ENCODE peak calls at places on chromosomes 12 and 14, in eight cellular contexts. G is MM.1S, Y is hepatocyte, V is heart left ventricle, T is neural crest cell, H is K562, C is epithelial cell of esophagus, L is dorsolateral prefrontal cortex. I is an unnamed sample.

GRCh38 chr14:91144425-91145145 is 30.7 kb downstream of the DGLUCY start:
- DNase-seq in Y (no peak), T (no peak), L (no peak), H (no peak), V (no peak), G (no peak), C (peak), I (no peak)

GRCh38 chr14:99260652-99261551 is 11.1 kb downstream of the BCL11B start:
- DNase-seq in T (no peak), V (no peak), G (no peak), H (no peak), C (no peak), L (no peak), Y (no peak), I (no peak)

GRCh38 chr14:28896337-28896736 is 129.8 kb downstream of the FOXG1 start:
- DNase-seq in L (no peak), V (no peak), G (no peak), H (no peak), T (no peak), C (no peak), Y (no peak), I (no peak)

GRCh38 chr12:87953257-87953860 is 75.8 kb downstream of the C12orf50 start:
- DNase-seq in T (peak), C (peak), L (no peak), G (peak), H (no peak), V (no peak), Y (peak), I (peak)

GRCh38 chr12:19597304-19598066 is 158.2 kb downstream of the AEBP2 start:
- DNase-seq in C (no peak), T (no peak), V (no peak), G (no peak), H (no peak), Y (no peak), L (no peak), I (no peak)

GRCh38 chr14:104777808-104778249 is 17.7 kb downstream of the AKT1 start:
- DNase-seq in V (no peak), L (no peak), T (no peak), H (no peak), Y (no peak), G (no peak), C (no peak), I (no peak)

GRCh38 chr12:123442774-123443173 is 6.3 kb upstream of the RILPL2 start:
- DNase-seq in G (no peak), C (no peak), Y (no peak), L (no peak), H (no peak), T (no peak), V (no peak), I (no peak)

GRCh38 chr14:98138666-98139065 is 1133.3 kb downstream of the BCL11B start:
- DNase-seq in Y (peak), H (peak), V (no peak), C (peak), L (no peak), T (peak), G (peak), I (no peak)

GRCh38 chr12:121872546-121873223 is 14.0 kb upstream of the HPD start:
- DNase-seq in V (no peak), L (peak), H (peak), C (peak), G (no peak), Y (peak), T (no peak), I (peak)

GRCh38 chr14:32560213-32560857 is 231.2 kb downstream of the AKAP6 start:
- DNase-seq in C (peak), G (peak), V (peak), T (peak), Y (peak), H (peak), L (peak), I (peak)

GRCh38 chr12:13652105-13652504 is 329.3 kb downstream of the GRIN2B start:
- DNase-seq in C (no peak), H (no peak), Y (no peak), L (no peak), T (no peak), G (no peak), V (no peak), I (no peak)

GRCh38 chr12:93427779-93428564 is 13.8 kb downstream of the UBE2N start:
- DNase-seq in G (no peak), Y (no peak), C (peak), V (no peak), H (no peak), L (no peak), T (no peak), I (no peak)

GRCh38 chr12:11630046-11630706 is 19.3 kb upstream of the ETV6 start:
- DNase-seq in H (no peak), Y (no peak), V (no peak), C (no peak), G (no peak), T (no peak), L (no peak), I (no peak)

GRCh38 chr12:2668816-2669215 is 126.0 kb upstream of the FKBP4 start:
- DNase-seq in L (no peak), H (no peak), V (no peak), G (no peak), C (no peak), Y (no peak), T (no peak), I (no peak)

GRCh38 chr12:95205685-95206084 is 11.6 kb downstream of the FGD6 start:
- DNase-seq in H (no peak), T (peak), L (no peak), Y (peak), G (peak), V (no peak), C (peak), I (peak)

GRCh38 chr14:80315681-80316080 is 104.4 kb upstream of the DIO2 start:
- DNase-seq in V (no peak), H (no peak), C (no peak), L (no peak), Y (no peak), G (no peak), T (no peak), I (no peak)

DNA sequence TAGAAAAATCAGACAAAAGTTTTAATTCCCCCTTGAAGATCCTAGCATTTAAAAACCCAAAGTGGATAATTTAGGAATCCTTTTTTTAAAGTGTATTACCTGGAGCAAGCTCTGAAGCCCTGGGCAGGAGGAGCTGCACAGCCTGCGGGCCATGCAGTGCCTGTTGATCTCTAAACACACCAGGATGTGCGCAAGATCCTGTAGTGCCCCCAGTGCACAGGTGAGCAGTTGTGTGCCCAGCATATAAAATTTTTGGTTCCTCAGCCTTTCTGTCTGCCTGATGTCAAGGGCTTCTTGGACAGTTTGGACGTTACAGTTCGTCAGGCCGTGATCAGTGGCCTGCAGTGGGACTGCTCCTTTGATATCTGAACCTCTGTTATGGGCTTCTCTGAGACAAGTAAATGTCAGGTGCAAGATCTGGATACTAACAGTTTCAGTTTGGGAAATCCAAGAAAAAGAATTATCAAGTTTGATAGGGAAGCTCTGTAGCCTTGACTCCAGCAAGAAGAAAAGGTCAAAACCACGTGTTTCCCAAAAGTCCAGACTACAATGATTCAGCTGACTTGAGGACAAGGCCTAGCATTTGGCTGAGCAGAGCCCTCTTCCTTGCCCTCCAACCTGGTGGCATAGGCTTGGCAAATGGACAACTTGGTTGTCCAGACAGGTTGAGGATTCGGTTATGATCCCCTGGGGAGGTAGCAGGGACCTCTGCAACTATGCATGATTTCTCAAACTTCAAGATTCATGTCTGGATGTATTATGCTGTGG is 1.0 kb downstream of the ATXN7L3B start:
- DNase-seq in C (no peak), V (no peak), Y (peak), G (peak), H (peak), L (no peak), T (no peak), I (peak)
- TF ChIP-seq CTCF in C (no peak), V (no peak), Y (no peak), G (peak), H (no peak), L (no peak), T (no peak), I (no peak)

GRCh38 chr12:131033486-131033885 is 79.8 kb downstream of the ADGRD1 start:
- DNase-seq in H (no peak), V (no peak), T (no peak), C (no peak), Y (no peak), G (no peak), L (no peak), I (no peak)

GRCh38 chr12:131033886-131034482 is 80.3 kb downstream of the ADGRD1 start:
- DNase-seq in T (no peak), H (no peak), L (no peak), G (no peak), Y (no peak), V (no peak), C (no peak), I (no peak)

GRCh38 chr12:131035268-131035681 is 81.6 kb downstream of the ADGRD1 start:
- DNase-seq in T (no peak), L (no peak), Y (no peak), G (no peak), C (peak), V (no peak), H (no peak), I (no peak)

GRCh38 chr12:131038159-131038558 is 84.5 kb downstream of the ADGRD1 start:
- DNase-seq in H (no peak), G (no peak), V (no peak), C (no peak), L (no peak), T (no peak), Y (no peak), I (no peak)

DNA sequence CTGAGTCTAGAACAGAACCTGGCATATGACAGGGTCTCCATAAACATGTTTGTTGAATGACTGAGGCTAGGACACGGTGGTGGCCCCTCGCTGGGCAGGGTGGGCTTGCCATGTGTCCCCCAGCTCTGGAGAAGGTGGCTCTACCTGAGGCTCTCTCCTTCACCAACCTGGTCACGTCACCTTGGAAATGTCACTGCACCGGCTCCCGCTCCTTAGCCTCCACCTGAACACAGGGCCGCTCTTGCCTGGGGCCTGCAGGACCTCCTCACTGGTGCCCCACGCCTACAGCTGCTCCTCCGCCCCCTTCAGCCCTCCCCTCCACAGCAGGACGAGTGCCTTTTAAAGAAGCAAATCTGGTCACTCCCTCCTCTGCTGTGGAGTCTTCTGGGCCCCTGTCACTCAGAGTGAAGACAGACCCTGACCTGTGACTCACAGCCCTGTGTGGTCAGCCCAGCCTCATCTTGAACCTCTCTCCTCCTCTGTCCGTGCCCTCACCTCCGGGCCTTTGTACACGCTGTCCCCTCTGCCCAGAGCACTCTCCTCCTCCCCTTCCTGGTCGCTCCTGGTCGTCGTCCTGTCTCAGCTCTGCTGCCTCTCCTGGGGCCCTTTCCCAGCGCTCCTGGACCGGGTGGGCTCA is 81.0 kb downstream of the ADGRD1 start:
- DNase-seq in L (no peak), H (no peak), Y (no peak), V (no peak), G (no peak), T (no peak), C (no peak), I (no peak)
- TF ChIP-seq CTCF in L (no peak), H (no peak), Y (no peak), V (no peak), G (no peak), T (no peak), C (no peak), I (no peak)

GRCh38 chr14:49550284-49551184 is 35.6 kb downstream of the RPS29 start:
- DNase-seq in G (no peak), C (peak), V (no peak), T (no peak), L (no peak), H (no peak), Y (no peak), I (peak)
- TF ChIP-seq CTCF in G (no peak), C (peak), V (peak), T (peak), L (peak), H (no peak), Y (peak), I (peak)

GRCh38 chr14:50381823-50382287 is 14.8 kb downstream of the CDKL1 start:
- DNase-seq in V (no peak), L (no peak), Y (no peak), C (no peak), T (no peak), G (no peak), H (no peak), I (no peak)
- TF ChIP-seq CTCF in V (no peak), L (no peak), Y (no peak), C (no peak), T (no peak), G (no peak), H (no peak), I (no peak)

GRCh38 chr14:36204674-36205073 is 28.2 kb upstream of the PTCSC3 start:
- DNase-seq in V (no peak), Y (no peak), L (no peak), H (no peak), G (no peak), T (no peak), C (no peak), I (no peak)
- TF ChIP-seq CTCF in V (no peak), Y (no peak), L (no peak), H (no peak), G (no peak), T (no peak), C (no peak), I (no peak)

GRCh38 chr12:31015215-31015614 is 58.4 kb upstream of the DDX11 start:
- DNase-seq in L (no peak), V (no peak), H (no peak), Y (no peak), T (no peak), G (no peak), C (no peak), I (no peak)

GRCh38 chr12:31009976-31010375 is 63.7 kb upstream of the DDX11 start:
- DNase-seq in T (no peak), G (no peak), L (no peak), Y (no peak), V (no peak), C (no peak), H (no peak), I (no peak)

GRCh38 chr12:31008961-31009840 is 64.5 kb upstream of the DDX11 start:
- DNase-seq in H (no peak), L (no peak), V (no peak), T (no peak), Y (no peak), G (no peak), C (no peak), I (no peak)

GRCh38 chr12:31011336-31011735 is 62.3 kb upstream of the DDX11 start:
- DNase-seq in V (no peak), T (no peak), L (no peak), C (no peak), Y (no peak), H (no peak), G (no peak), I (no peak)

DNA sequence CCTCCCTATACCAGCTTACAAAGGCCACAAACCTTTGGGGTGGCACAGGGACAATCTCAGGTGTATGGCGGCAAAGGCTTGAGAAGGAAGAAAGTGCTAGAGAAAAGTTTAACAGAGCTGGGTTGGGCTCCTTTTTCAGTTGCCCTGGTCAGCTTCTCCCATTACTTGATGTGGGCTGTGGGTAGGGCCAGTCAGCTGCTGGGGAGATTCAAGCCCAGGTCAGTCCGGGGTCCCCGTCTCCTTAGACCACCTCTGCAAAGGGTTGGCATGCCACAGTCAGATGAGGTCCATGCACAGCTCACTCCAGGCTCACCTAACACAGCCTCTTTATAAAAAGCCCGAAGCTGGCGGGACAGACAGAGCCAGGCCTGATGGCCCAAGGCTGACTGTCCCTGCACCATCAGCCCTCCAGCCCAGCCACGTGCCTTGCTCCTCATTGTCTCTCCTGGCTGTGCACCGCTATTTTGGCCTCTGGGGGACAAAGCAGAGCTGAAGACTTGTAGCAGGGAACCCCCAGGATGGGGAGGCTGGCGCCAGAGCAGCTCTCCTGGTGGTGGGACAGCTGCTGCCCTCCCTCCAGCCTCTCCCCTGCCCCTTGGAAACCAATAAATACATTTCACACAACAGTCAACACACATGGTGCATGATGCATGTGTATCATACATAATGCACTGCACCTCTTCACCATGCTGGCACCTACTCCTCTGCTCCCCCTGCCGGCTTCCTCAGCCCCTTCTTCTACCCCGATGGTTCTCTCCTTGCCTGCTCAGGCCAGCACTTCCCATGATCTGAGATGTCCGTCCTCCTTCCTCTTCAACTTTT is 61.7 kb upstream of the DDX11 start:
- DNase-seq in V (no peak), Y (no peak), G (no peak), C (no peak), L (no peak), T (no peak), H (no peak), I (no peak)
- TF ChIP-seq CTCF in V (no peak), Y (peak), G (peak), C (peak), L (no peak), T (peak), H (peak), I (no peak)

DNA sequence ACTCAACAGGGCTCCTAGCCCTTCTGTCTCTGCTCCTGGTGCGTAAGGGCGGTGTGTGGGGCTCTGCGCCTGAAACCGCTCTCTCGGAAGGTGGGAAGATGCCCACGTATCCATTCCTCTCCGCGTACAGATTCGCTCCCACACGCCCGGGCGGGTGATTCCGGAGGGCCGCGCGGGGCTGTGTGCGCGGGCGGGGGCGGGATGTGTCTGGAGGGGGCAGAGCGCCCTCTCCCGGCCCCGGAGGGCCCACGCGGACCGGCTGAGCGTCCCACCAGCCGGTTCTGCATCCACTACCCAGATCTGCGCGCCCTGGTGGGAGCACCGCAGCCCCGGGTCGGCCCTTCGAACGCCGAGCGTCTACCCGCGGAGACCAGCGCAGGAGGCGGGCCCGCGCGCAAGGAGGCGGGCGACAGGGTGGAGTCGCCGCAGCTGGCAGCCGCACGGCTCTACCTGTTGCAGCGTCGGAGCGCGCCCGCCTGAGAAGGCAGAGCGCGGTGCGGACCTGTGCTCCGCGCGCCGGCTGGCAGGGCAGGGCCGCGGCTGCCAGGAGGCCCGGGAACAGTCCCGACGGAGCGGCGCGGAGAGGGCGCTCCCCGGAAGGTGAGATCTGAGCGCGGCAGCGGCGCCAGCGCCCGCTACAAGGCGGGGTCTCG is 1.4 kb upstream of the KCNK13 start:
- DNase-seq in T (peak), L (peak), G (peak), Y (peak), H (peak), C (peak), V (peak), I (peak)
- TF ChIP-seq CTCF in T (peak), L (peak), G (peak), Y (peak), H (peak), C (no peak), V (peak), I (peak)

DNA sequence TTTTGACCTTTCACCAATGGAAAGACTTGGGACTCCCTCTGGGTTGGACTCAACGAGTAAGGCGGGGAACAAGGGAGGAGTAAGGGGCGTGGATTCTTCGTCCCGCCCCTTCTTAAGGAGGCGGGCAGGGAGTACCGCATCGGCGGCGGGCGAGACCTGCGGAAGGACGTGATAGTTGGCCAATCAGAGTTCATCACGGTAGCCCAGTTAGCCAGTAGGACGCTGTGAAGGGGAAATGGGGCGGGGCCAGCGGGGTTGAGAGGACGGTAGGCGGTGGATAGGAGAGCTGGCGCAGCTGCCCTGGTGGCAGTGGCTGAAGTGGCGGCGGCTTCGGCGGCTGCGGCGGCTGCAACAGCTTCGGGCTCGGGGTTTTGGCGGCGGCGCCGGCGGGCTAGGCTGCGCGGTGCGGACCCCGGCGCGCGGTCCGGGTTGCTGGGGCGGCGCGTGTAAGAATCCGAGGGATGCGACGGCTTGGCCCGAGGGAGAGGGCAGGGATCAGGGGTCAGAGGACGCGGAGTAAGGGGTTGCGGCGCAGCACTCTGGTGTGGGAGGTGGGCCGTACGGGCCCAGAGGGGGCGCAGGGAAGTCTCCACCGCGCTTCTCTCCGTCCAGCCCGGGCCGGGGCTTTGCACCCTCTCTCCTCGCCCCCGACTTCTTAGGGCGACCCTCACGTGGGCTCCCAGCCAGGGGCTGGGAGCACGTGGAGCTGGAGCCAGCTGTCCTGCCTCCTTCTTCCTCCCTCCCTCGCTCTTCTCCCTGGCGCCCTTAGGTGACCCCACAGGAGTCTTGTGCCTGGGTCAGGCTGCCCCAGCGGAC is at the start of gene TPCN1:
- DNase-seq in T (peak), G (peak), H (peak), Y (peak), V (peak), C (peak), L (peak), I (peak)
- TF ChIP-seq CTCF in T (no peak), G (no peak), H (no peak), Y (no peak), V (no peak), C (no peak), L (peak), I (no peak)

I was measured in RWPE1.